ENCODE peak calls at places on chromosomes 2 and 18, in nine cellular contexts. One of them, this sample, is unnamed. For H3K4me1, the result is how much of the 10 kb centered on the place peaks cover.

GRCh38 chr2:180077295-180077906 is 70.3 kb upstream of the CWC22 start:
- DNase-seq in neural progenitor cell: peak
- DNase-seq in ovary: no peak
- DNase-seq in CD8-positive, alpha-beta memory T cell: no peak
- DNase-seq in mesendoderm: peak
- DNase-seq in endothelial cell of umbilical vein: peak
- DNase-seq in left ventricle myocardium inferior: no peak
- DNase-seq in GM23248: peak
- DNase-seq in aorta: no peak
- DNase-seq in this sample: no peak

GRCh38 chr2:95531254-95531771 is 46.8 kb upstream of the TRIM43B start:
- DNase-seq in neural progenitor cell: no peak
- DNase-seq in ovary: no peak
- DNase-seq in CD8-positive, alpha-beta memory T cell: no peak
- DNase-seq in mesendoderm: no peak
- DNase-seq in endothelial cell of umbilical vein: no peak
- DNase-seq in left ventricle myocardium inferior: no peak
- DNase-seq in GM23248: peak
- DNase-seq in aorta: no peak
- DNase-seq in this sample: no peak

GRCh38 chr18:30088238-30088637 is 954.3 kb downstream of the DSC3 start:
- DNase-seq in neural progenitor cell: no peak
- DNase-seq in ovary: no peak
- DNase-seq in CD8-positive, alpha-beta memory T cell: no peak
- DNase-seq in mesendoderm: no peak
- DNase-seq in endothelial cell of umbilical vein: no peak
- DNase-seq in left ventricle myocardium inferior: no peak
- DNase-seq in GM23248: no peak
- DNase-seq in aorta: no peak
- DNase-seq in this sample: no peak

GRCh38 chr18:32998285-32998684 is 225.5 kb upstream of the KLHL14 start:
- DNase-seq in neural progenitor cell: no peak
- DNase-seq in ovary: no peak
- DNase-seq in CD8-positive, alpha-beta memory T cell: no peak
- DNase-seq in mesendoderm: peak
- DNase-seq in endothelial cell of umbilical vein: no peak
- DNase-seq in left ventricle myocardium inferior: no peak
- DNase-seq in GM23248: no peak
- DNase-seq in aorta: no peak
- DNase-seq in this sample: no peak

GRCh38 chr18:59951591-59951990 is 51.8 kb downstream of the PMAIP1 start:
- DNase-seq in neural progenitor cell: no peak
- DNase-seq in ovary: no peak
- DNase-seq in CD8-positive, alpha-beta memory T cell: no peak
- DNase-seq in mesendoderm: no peak
- DNase-seq in endothelial cell of umbilical vein: no peak
- DNase-seq in left ventricle myocardium inferior: no peak
- DNase-seq in GM23248: no peak
- DNase-seq in aorta: no peak
- DNase-seq in this sample: no peak

GRCh38 chr18:45068563-45069191 is 388.0 kb downstream of the SETBP1 start:
- DNase-seq in neural progenitor cell: no peak
- DNase-seq in ovary: no peak
- DNase-seq in CD8-positive, alpha-beta memory T cell: no peak
- DNase-seq in mesendoderm: no peak
- DNase-seq in endothelial cell of umbilical vein: no peak
- DNase-seq in left ventricle myocardium inferior: no peak
- DNase-seq in GM23248: no peak
- DNase-seq in aorta: no peak
- DNase-seq in this sample: no peak

GRCh38 chr18:59846814-59847490 is 52.8 kb upstream of the PMAIP1 start:
- DNase-seq in neural progenitor cell: no peak
- DNase-seq in ovary: no peak
- DNase-seq in CD8-positive, alpha-beta memory T cell: no peak
- DNase-seq in mesendoderm: peak
- DNase-seq in endothelial cell of umbilical vein: peak
- DNase-seq in left ventricle myocardium inferior: no peak
- DNase-seq in GM23248: peak
- DNase-seq in aorta: no peak
- DNase-seq in this sample: no peak

GRCh38 chr18:44609210-44609941 is 71.3 kb upstream of the SETBP1 start:
- DNase-seq in neural progenitor cell: no peak
- DNase-seq in ovary: no peak
- DNase-seq in CD8-positive, alpha-beta memory T cell: no peak
- DNase-seq in mesendoderm: no peak
- DNase-seq in endothelial cell of umbilical vein: no peak
- DNase-seq in left ventricle myocardium inferior: no peak
- DNase-seq in GM23248: no peak
- DNase-seq in aorta: no peak
- DNase-seq in this sample: no peak

GRCh38 chr2:61789807-61790602 is 63.9 kb downstream of the FAM161A start:
- DNase-seq in neural progenitor cell: no peak
- DNase-seq in ovary: no peak
- DNase-seq in CD8-positive, alpha-beta memory T cell: no peak
- DNase-seq in mesendoderm: no peak
- DNase-seq in endothelial cell of umbilical vein: no peak
- DNase-seq in left ventricle myocardium inferior: no peak
- DNase-seq in GM23248: no peak
- DNase-seq in aorta: no peak
- DNase-seq in this sample: no peak

GRCh38 chr18:2303517-2304238 is 267.6 kb downstream of the METTL4 start:
- DNase-seq in neural progenitor cell: no peak
- DNase-seq in ovary: no peak
- DNase-seq in CD8-positive, alpha-beta memory T cell: no peak
- DNase-seq in mesendoderm: no peak
- DNase-seq in endothelial cell of umbilical vein: peak
- DNase-seq in left ventricle myocardium inferior: no peak
- DNase-seq in GM23248: peak
- DNase-seq in aorta: no peak
- DNase-seq in this sample: no peak

GRCh38 chr18:62102221-62102620 is 84.6 kb downstream of the PIGN start:
- DNase-seq in neural progenitor cell: no peak
- DNase-seq in ovary: no peak
- DNase-seq in CD8-positive, alpha-beta memory T cell: no peak
- DNase-seq in mesendoderm: no peak
- DNase-seq in endothelial cell of umbilical vein: no peak
- DNase-seq in left ventricle myocardium inferior: no peak
- DNase-seq in GM23248: no peak
- DNase-seq in aorta: no peak
- DNase-seq in this sample: no peak

GRCh38 chr18:45540146-45540545 is 75.1 kb upstream of the SLC14A2 start:
- DNase-seq in neural progenitor cell: no peak
- DNase-seq in ovary: no peak
- DNase-seq in CD8-positive, alpha-beta memory T cell: no peak
- DNase-seq in mesendoderm: peak
- DNase-seq in endothelial cell of umbilical vein: no peak
- DNase-seq in left ventricle myocardium inferior: no peak
- DNase-seq in GM23248: no peak
- DNase-seq in aorta: no peak
- DNase-seq in this sample: no peak

DNA sequence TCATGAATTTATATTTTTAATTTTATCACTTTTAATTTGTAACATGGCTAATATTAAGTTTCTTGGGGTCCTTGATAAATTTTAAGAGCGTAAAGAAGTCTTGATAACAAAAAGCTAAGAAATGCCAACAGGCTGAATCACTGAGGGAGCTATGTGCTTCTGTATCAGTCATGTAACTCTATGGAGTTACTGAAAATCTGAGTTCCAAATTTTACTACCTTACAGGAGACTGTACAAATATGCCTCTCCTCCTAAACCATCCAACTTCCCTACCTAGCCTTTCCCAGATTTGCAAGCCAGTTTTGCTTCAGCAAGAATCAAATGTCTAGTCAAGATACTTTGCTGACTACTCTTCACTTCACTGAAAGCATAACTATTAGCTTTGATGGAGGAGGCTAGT is 35.7 kb downstream of the FEZ2 start:
- DNase-seq in neural progenitor cell: no peak
- DNase-seq in ovary: no peak
- DNase-seq in CD8-positive, alpha-beta memory T cell: no peak
- DNase-seq in mesendoderm: peak
- DNase-seq in endothelial cell of umbilical vein: peak
- DNase-seq in left ventricle myocardium inferior: no peak
- DNase-seq in GM23248: peak
- DNase-seq in aorta: no peak
- DNase-seq in this sample: no peak
- H3K27ac ChIP-seq in neural progenitor cell: no peak
- H3K27ac ChIP-seq in ovary: no peak
- H3K27ac ChIP-seq in CD8-positive, alpha-beta memory T cell: no peak
- H3K27ac ChIP-seq in mesendoderm: no peak
- H3K27ac ChIP-seq in endothelial cell of umbilical vein: peak
- H3K27ac ChIP-seq in left ventricle myocardium inferior: peak
- H3K27ac ChIP-seq in GM23248: peak
- H3K27ac ChIP-seq in aorta: no peak
- H3K27ac ChIP-seq in this sample: peak

DNA sequence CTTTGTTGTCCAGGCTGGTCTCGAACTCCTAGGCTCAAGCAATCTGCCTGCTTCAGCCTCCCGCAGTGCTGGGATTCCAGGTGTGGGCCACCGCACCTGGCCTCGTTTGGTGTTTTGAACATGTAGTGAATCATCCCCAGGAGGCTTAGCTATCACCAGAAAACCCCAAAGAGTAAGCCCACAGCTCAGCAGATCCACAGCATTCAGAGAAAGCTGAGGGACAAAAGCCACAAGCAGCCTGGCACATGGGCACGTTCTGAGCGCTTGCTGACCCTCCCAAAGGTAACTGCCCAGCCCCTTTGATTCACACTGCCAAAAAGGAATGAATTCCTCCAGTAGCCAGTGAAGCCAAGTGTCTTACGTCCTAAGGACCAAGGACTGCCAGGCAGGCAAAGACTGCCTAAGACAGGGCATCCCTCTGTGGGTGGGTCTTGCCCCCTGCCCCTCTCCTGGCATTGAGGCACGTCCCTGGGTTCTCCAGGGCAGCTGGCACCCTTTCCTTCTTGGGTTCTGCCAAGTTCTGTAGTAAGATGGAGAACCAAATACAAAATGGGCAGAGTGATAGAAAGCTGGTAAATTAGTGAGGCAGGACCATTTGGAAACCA is 31.7 kb downstream of the MBP start:
- DNase-seq in neural progenitor cell: no peak
- DNase-seq in ovary: no peak
- DNase-seq in CD8-positive, alpha-beta memory T cell: no peak
- DNase-seq in mesendoderm: no peak
- DNase-seq in endothelial cell of umbilical vein: peak
- DNase-seq in left ventricle myocardium inferior: no peak
- DNase-seq in GM23248: peak
- DNase-seq in aorta: no peak
- DNase-seq in this sample: no peak
- H3K4me3 ChIP-seq in neural progenitor cell: no peak
- H3K4me3 ChIP-seq in ovary: no peak
- H3K4me3 ChIP-seq in CD8-positive, alpha-beta memory T cell: peak
- H3K4me3 ChIP-seq in mesendoderm: no peak
- H3K4me3 ChIP-seq in endothelial cell of umbilical vein: no peak
- H3K4me3 ChIP-seq in left ventricle myocardium inferior: no peak
- H3K4me3 ChIP-seq in GM23248: peak
- H3K4me3 ChIP-seq in aorta: no peak
- H3K4me3 ChIP-seq in this sample: no peak

DNA sequence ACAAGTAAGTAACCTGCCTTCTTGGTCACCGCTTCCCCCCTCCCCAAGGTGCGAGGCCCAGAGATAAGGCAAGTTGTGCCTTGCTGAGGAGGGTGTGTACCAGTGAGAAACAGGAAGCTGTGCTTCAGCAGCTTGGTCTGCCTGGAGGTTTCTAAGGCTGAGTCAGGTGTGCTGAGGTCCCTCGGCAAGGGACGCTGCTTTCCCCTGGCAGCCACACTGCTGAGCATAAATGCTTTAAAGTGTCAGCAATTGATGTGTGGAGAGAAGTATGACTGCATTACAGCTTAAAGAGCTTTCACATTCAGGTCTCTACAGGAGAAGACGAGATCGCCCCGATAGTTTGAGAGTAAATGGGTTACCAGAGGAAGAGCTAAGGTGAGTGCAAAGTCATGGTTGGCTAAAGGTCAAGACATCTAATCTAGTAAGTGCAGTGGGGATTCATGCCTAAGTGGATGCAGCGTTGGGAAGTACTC is 86.9 kb downstream of the LIMS1 start:
- DNase-seq in neural progenitor cell: peak
- DNase-seq in ovary: no peak
- DNase-seq in CD8-positive, alpha-beta memory T cell: peak
- DNase-seq in mesendoderm: peak
- DNase-seq in endothelial cell of umbilical vein: peak
- DNase-seq in left ventricle myocardium inferior: no peak
- DNase-seq in GM23248: peak
- DNase-seq in aorta: no peak
- DNase-seq in this sample: peak
- H3K4me1 ChIP-seq in neural progenitor cell: under half
- H3K4me1 ChIP-seq in ovary: under half
- H3K4me1 ChIP-seq in CD8-positive, alpha-beta memory T cell: half or more
- H3K4me1 ChIP-seq in mesendoderm: under half
- H3K4me1 ChIP-seq in endothelial cell of umbilical vein: half or more
- H3K4me1 ChIP-seq in left ventricle myocardium inferior: half or more
- H3K4me1 ChIP-seq in GM23248: under half
- H3K4me1 ChIP-seq in aorta: under half
- H3K4me1 ChIP-seq in this sample: half or more

GRCh38 chr2:152509772-152510491 is 175.0 kb downstream of the FMNL2 start:
- DNase-seq in neural progenitor cell: no peak
- DNase-seq in ovary: no peak
- DNase-seq in CD8-positive, alpha-beta memory T cell: no peak
- DNase-seq in mesendoderm: no peak
- DNase-seq in endothelial cell of umbilical vein: no peak
- DNase-seq in left ventricle myocardium inferior: no peak
- DNase-seq in GM23248: no peak
- DNase-seq in aorta: no peak
- DNase-seq in this sample: no peak

GRCh38 chr2:152513681-152514080 is 178.7 kb downstream of the FMNL2 start:
- DNase-seq in neural progenitor cell: no peak
- DNase-seq in ovary: no peak
- DNase-seq in CD8-positive, alpha-beta memory T cell: no peak
- DNase-seq in mesendoderm: no peak
- DNase-seq in endothelial cell of umbilical vein: peak
- DNase-seq in left ventricle myocardium inferior: no peak
- DNase-seq in GM23248: peak
- DNase-seq in aorta: no peak
- DNase-seq in this sample: no peak

GRCh38 chr2:152511981-152512380 is 177.0 kb downstream of the FMNL2 start:
- DNase-seq in neural progenitor cell: no peak
- DNase-seq in ovary: no peak
- DNase-seq in CD8-positive, alpha-beta memory T cell: no peak
- DNase-seq in mesendoderm: no peak
- DNase-seq in endothelial cell of umbilical vein: no peak
- DNase-seq in left ventricle myocardium inferior: no peak
- DNase-seq in GM23248: no peak
- DNase-seq in aorta: no peak
- DNase-seq in this sample: no peak

GRCh38 chr2:152510636-152511035 is 175.7 kb downstream of the FMNL2 start:
- DNase-seq in neural progenitor cell: no peak
- DNase-seq in ovary: no peak
- DNase-seq in CD8-positive, alpha-beta memory T cell: no peak
- DNase-seq in mesendoderm: no peak
- DNase-seq in endothelial cell of umbilical vein: no peak
- DNase-seq in left ventricle myocardium inferior: no peak
- DNase-seq in GM23248: no peak
- DNase-seq in aorta: no peak
- DNase-seq in this sample: no peak

GRCh38 chr2:152513029-152513428 is 178.1 kb downstream of the FMNL2 start:
- DNase-seq in neural progenitor cell: no peak
- DNase-seq in ovary: no peak
- DNase-seq in CD8-positive, alpha-beta memory T cell: no peak
- DNase-seq in mesendoderm: no peak
- DNase-seq in endothelial cell of umbilical vein: no peak
- DNase-seq in left ventricle myocardium inferior: no peak
- DNase-seq in GM23248: no peak
- DNase-seq in aorta: no peak
- DNase-seq in this sample: no peak
- H3K27ac ChIP-seq in neural progenitor cell: no peak
- H3K27ac ChIP-seq in ovary: no peak
- H3K27ac ChIP-seq in CD8-positive, alpha-beta memory T cell: no peak
- H3K27ac ChIP-seq in mesendoderm: no peak
- H3K27ac ChIP-seq in endothelial cell of umbilical vein: no peak
- H3K27ac ChIP-seq in left ventricle myocardium inferior: no peak
- H3K27ac ChIP-seq in GM23248: no peak
- H3K27ac ChIP-seq in aorta: no peak
- H3K27ac ChIP-seq in this sample: no peak